ENCODE peak calls at places on chromosome 16, in eight cellular contexts. W is lower leg skin; U is suprapubic skin; M is body of pancreas; Q is K562; X is IMR-90; S is CD8-positive, alpha-beta memory T cell; Z is astrocyte of the cerebellum. E is an unnamed sample.

GRCh38 chr16:14007460-14007859 is 63.7 kb upstream of the MRTFB start:
- DNase-seq in W (no peak), U (no peak), M (no peak), Q (no peak), X (peak), S (no peak), Z (peak), E (no peak)

GRCh38 chr16:15576960-15577958 is 65.7 kb downstream of the MARF1 start:
- DNase-seq in W (no peak), U (no peak), M (no peak), Q (peak), X (no peak), S (no peak), Z (no peak), E (no peak)

GRCh38 chr16:72989203-72989991 is 58.5 kb downstream of the ZFHX3 start:
- DNase-seq in W (peak), U (peak), M (peak), Q (no peak), X (peak), S (no peak), Z (peak), E (peak)

GRCh38 chr16:17302620-17303019 is 168.1 kb downstream of the XYLT1 start:
- DNase-seq in W (no peak), U (no peak), M (no peak), Q (no peak), X (no peak), S (no peak), Z (no peak), E (no peak)

GRCh38 chr16:71367243-71367976 is 8.9 kb downstream of the CALB2 start:
- DNase-seq in W (no peak), U (no peak), M (peak), Q (peak), X (peak), S (no peak), Z (no peak), E (peak)

GRCh38 chr16:89040391-89040790 is 53.3 kb upstream of the ACSF3 start:
- DNase-seq in W (no peak), U (no peak), M (no peak), Q (no peak), X (no peak), S (no peak), Z (no peak), E (no peak)

GRCh38 chr16:57798953-57799618 is 3.2 kb downstream of the KIFC3 start:
- DNase-seq in W (no peak), U (no peak), M (no peak), Q (peak), X (no peak), S (no peak), Z (no peak), E (no peak)

GRCh38 chr16:48197294-48197693 is 41.5 kb upstream of the ABCC12 start:
- DNase-seq in W (no peak), U (no peak), M (no peak), Q (no peak), X (no peak), S (no peak), Z (no peak), E (no peak)

GRCh38 chr16:1313721-1314120 is 4.3 kb downstream of the UBE2I start:
- DNase-seq in W (no peak), U (no peak), M (no peak), Q (no peak), X (no peak), S (no peak), Z (no peak), E (no peak)

GRCh38 chr16:62540496-62540895 is 504.3 kb upstream of the CDH8 start:
- DNase-seq in W (no peak), U (no peak), M (no peak), Q (no peak), X (no peak), S (no peak), Z (no peak), E (no peak)

GRCh38 chr16:4936991-4937781 is at the start of gene PPL:
- DNase-seq in W (peak), U (peak), M (peak), Q (peak), X (no peak), S (no peak), Z (no peak), E (no peak)

GRCh38 chr16:4934591-4934990 is 2.4 kb downstream of the PPL start:
- DNase-seq in W (peak), U (no peak), M (no peak), Q (no peak), X (no peak), S (no peak), Z (no peak), E (no peak)

GRCh38 chr16:4933871-4934395 is 3.0 kb downstream of the PPL start:
- DNase-seq in W (peak), U (no peak), M (peak), Q (no peak), X (no peak), S (no peak), Z (no peak), E (no peak)

GRCh38 chr16:4936181-4936990 is 562 bp downstream of the PPL start:
- DNase-seq in W (no peak), U (no peak), M (peak), Q (peak), X (no peak), S (no peak), Z (no peak), E (no peak)

DNA sequence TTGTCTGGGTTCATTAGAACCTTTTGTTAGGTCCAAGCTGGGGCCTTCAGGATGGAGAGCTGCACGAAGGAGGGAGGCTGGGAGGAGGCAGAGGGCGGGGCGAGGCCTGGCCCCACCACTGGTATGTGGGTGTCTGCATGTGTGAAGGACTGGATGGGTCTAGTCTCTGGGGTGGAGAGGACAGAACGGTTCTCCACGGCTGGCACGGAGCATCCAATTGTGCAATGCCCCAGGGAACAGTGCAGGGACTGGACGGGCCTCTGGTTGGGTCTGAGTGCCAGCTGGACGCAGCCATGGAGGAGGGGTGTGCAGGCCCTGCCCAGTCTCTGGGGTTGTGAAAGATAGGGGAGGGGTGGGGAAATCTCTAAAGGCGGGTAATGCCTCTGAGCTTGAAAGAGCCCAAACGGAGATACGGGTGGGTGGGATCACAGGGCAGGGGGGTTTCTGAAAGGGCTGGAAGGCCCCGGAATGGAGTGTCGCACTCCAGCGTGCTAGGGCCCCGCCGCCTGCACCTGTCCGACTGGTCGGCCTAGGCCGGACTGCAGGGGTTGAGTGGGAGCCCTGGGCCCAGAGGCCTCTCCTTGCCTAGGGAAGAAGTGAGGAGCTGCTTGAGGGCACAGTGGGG is 1.6 kb downstream of the PPL start:
- DNase-seq in W (peak), U (peak), M (peak), Q (no peak), X (no peak), S (no peak), Z (no peak), E (peak)
- H3K4me3 ChIP-seq in W (peak), U (peak), M (no peak), Q (no peak), X (no peak), S (no peak), Z (no peak), E (no peak)

GRCh38 chr16:25052161-25052511 is 37.0 kb upstream of the ARHGAP17 start:
- DNase-seq in W (no peak), U (no peak), M (peak), Q (no peak), X (no peak), S (no peak), Z (no peak), E (no peak)
- H3K4me3 ChIP-seq in W (no peak), U (peak), M (no peak), Q (no peak), X (no peak), S (peak), Z (no peak), E (peak)

DNA sequence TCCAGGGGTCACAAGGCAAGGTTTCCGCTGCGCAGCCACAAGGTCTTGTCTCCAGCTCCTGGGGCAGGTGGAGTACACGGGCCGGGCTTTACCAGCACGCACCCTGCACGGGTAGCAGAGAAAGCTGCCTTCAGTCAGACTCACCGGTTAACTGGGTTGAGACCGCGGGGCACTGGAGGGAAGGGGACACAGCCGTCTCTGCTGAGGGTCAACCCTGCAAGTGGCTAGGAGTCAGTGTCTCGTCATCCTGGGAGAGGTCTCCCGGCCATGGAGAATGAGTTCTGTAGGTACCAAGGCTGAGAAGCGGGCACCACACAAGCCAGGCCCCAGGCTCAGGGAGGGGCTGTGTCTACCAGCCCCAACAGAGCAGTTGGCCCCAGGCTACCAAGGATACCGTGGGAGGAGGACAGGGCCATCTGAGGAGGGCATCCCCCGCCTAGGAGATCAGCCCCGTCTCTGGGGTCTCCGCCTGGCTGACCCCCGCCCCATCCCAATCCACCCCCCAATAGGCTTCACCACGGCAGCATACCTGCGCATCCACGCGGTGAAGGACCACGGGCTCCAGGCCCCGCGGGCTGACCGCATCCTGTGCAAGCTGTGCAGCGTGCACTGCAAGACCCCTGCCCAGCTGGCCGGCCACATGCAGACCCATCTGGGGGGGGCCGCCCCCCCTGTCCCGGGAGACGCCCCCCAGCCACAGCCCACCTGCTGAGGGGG is 2.8 kb upstream of the PRRT2 start:
- DNase-seq in W (no peak), U (no peak), M (no peak), Q (peak), X (no peak), S (peak), Z (no peak), E (no peak)
- H3K4me3 ChIP-seq in W (no peak), U (peak), M (no peak), Q (peak), X (no peak), S (peak), Z (peak), E (peak)

GRCh38 chr16:81716478-81717210 is 62.4 kb upstream of the PLCG2 start:
- DNase-seq in W (no peak), U (no peak), M (no peak), Q (no peak), X (no peak), S (peak), Z (no peak), E (no peak)
- H3K4me3 ChIP-seq in W (no peak), U (no peak), M (no peak), Q (no peak), X (no peak), S (no peak), Z (no peak), E (no peak)

DNA sequence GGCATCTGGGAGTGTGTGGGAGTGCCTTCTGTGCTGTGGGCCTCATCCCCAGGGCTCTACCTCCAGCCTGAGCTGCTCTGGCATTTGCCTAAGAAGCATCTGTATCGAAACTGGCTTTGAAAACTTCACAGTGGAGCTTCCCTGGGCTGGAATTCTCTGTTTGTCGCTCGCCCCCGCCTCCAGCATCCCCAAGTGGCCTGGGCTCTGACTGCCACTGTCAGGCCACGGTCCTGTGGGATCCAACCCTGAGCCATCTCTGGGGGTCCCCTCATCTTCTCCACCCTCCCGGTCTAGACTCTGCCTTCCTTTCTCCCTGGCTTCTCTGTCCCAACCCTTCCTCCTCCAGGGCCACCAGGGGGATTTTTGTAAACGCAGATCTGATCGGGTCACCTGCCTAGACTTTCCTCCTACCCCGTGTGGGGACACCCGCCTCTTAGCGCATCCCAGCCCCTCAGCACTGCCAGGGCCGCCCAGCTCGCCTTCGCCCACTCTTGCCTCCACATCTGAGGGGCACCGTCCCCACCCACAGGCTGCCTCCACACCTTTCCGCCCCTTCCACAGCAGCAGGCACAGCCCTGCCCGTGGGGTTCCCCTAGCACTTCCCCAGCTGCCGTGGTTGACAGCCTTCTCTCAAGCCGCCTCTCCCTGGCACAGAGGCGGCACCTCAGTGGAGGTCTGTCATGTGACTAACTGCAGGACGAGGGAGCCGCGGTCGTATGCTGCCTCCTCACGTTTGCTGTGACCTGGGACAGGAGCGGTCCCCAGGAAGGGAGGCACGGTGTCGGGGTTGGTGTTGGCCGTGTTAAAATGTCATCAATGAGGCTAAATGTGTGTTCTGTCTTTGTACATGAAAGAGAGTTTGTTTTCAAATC is 12.0 kb downstream of the TBC1D24 start:
- DNase-seq in W (peak), U (no peak), M (peak), Q (no peak), X (peak), S (peak), Z (no peak), E (no peak)
- H3K4me3 ChIP-seq in W (no peak), U (no peak), M (no peak), Q (no peak), X (no peak), S (no peak), Z (no peak), E (no peak)

DNA sequence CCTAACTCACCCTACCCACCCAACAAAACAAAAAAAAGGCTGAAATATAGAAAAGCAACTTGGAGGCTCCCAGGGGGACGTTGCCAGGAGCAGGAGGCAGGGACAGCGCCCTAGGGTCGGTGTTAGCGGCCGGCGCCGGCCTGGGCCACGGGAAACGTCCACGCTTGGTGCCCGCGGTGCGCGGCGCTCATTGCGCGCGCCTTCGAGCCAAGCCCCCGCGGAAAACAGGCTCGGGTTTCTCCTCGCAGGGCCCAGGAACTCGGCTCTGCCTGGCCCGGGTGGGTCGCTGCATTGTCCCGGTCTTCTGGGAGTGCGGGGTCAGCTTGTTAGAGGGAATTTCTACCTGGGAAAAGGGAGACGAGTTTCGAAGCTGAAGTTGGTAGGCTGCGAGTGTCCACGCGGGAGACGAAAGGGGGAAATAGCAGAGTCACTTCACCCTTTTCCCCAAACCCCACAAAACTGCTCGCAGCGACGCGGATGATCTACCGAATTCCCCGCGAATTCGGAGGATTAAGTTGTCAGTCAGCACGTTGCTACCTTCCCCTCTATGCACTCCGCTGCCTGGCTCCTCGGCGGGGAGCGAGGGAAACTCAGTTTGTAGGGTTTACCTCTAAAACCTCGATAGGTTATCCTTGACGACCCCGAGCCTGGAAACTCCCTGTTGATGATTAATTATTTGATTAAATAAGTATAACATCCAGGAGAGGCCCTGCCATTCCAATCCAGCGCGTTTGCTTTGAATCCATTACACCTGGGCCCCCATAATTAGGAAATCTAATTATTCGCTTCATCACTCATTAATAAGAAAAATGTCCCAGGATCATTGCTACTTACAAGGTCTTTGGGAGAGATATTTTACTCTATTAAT is 751 bp upstream of the FOXC2 start:
- DNase-seq in W (no peak), U (no peak), M (no peak), Q (no peak), X (no peak), S (no peak), Z (no peak), E (no peak)
- H3K4me3 ChIP-seq in W (no peak), U (peak), M (no peak), Q (no peak), X (no peak), S (no peak), Z (peak), E (peak)

E was measured in MG63.